ENCODE peak calls at places on chromosomes 3 and 15, in nine cellular contexts. R is non-pigmented ciliary epithelial cell; V is mucosa of descending colon; Y is stimulated activated CD4-positive, alpha-beta T cell treated with anti-CD3 and anti-CD28 coated beads, Interleukin-2, amount 100 ng/mL, for 48 hours; N is T-helper 2 cell; F is stimulated activated naive CD8-positive, alpha-beta T cell treated with anti-CD3 and anti-CD28 coated beads, Interleukin-15, Interleukin-2, amounts not matched to agents 100 U/mL and 50 U/mL, for 24 hours; D is BJ; L is activated CD4-positive, alpha-beta T cell treated with anti-CD3 and anti-CD28 coated beads, Interleukin-2, amount 10 ng/mL, durations not matched to agents 7 days and 5 days; H is HEK293T. Z is an unnamed sample.

GRCh38 chr15:98657721-98658120 is 9.4 kb downstream of the IGF1R start:
- DNase-seq in V (no peak), D (no peak), Y (no peak), H (no peak), R (no peak), F (no peak), L (no peak), N (no peak), Z (no peak)

GRCh38 chr15:91264651-91265351 is 164.7 kb downstream of the SV2B start:
- DNase-seq in D (no peak), V (peak), R (no peak), N (no peak), H (no peak), F (no peak), L (no peak), Y (no peak), Z (no peak)

GRCh38 chr3:29973763-29974162 is 632.6 kb upstream of the TGFBR2 start:
- DNase-seq in F (no peak), Y (no peak), H (no peak), L (no peak), R (no peak), V (no peak), D (no peak), N (no peak), Z (no peak)

GRCh38 chr3:157130138-157130880 is 29.6 kb downstream of the CCNL1 start:
- DNase-seq in R (no peak), H (peak), Y (peak), N (peak), D (no peak), V (peak), F (peak), L (peak), Z (peak)

GRCh38 chr3:152322756-152323155 is 54.0 kb downstream of the MBNL1 start:
- DNase-seq in H (no peak), R (no peak), D (no peak), N (no peak), L (no peak), Y (no peak), V (no peak), F (no peak), Z (peak)

GRCh38 chr3:76400141-76400540 is 614.8 kb upstream of the ZNF717 start:
- DNase-seq in F (no peak), D (no peak), H (no peak), R (no peak), Y (no peak), V (no peak), L (no peak), N (no peak), Z (no peak)

GRCh38 chr15:78120523-78120922 is 10.7 kb downstream of the CIB2 start:
- DNase-seq in H (no peak), N (no peak), Y (no peak), D (no peak), L (no peak), F (no peak), R (no peak), V (no peak), Z (no peak)

GRCh38 chr3:116059421-116060096 is 385.7 kb downstream of the LSAMP start:
- DNase-seq in V (no peak), L (no peak), F (no peak), D (peak), H (peak), Y (no peak), R (peak), N (no peak), Z (peak)

GRCh38 chr15:78225783-78226541 is 8.4 kb downstream of the ACSBG1 start:
- DNase-seq in H (no peak), L (no peak), D (no peak), F (no peak), R (no peak), V (no peak), Y (no peak), N (no peak), Z (no peak)

GRCh38 chr15:87739866-87740265 is 516.7 kb downstream of the NTRK3 start:
- DNase-seq in R (no peak), V (no peak), D (no peak), N (no peak), F (no peak), L (no peak), H (no peak), Y (no peak), Z (no peak)

Z was measured in cerebellar cortex.